ENCODE peak calls at places on chromosomes 11 and 22, in five cellular contexts. One of them, this sample, is unnamed.

GRCh38 chr11:12674571-12674935 is 332 bp downstream of the TEAD1 start:
- DNase-seq in Daoy: peak; percentile 44
- DNase-seq in ELR: peak; percentile 44
- DNase-seq in B cell: no peak
- DNase-seq in amniotic stem cell: no peak
- DNase-seq in this sample: no peak

GRCh38 chr22:45891021-45891421 is 85.9 kb downstream of the WNT7B start:
- DNase-seq in amniotic stem cell: no peak
- DNase-seq in B cell: no peak
- DNase-seq in ELR: no peak
- DNase-seq in Daoy: no peak
- DNase-seq in this sample: no peak

GRCh38 chr22:50261615-50262459 is at the start of gene MAPK12:
- DNase-seq in Daoy: peak; percentile 46
- DNase-seq in B cell: no peak
- DNase-seq in ELR: peak; percentile 61
- DNase-seq in amniotic stem cell: no peak
- DNase-seq in this sample: no peak

GRCh38 chr11:8252388-8252787 is 11.3 kb downstream of the LMO1 start:
- DNase-seq in ELR: peak; percentile 10
- DNase-seq in amniotic stem cell: no peak
- DNase-seq in B cell: no peak
- DNase-seq in Daoy: peak; percentile 23
- DNase-seq in this sample: no peak

GRCh38 chr22:27895600-27895999 is 23.5 kb downstream of the PITPNB start:
- DNase-seq in amniotic stem cell: no peak
- DNase-seq in ELR: no peak
- DNase-seq in Daoy: no peak
- DNase-seq in B cell: no peak
- DNase-seq in this sample: no peak

GRCh38 chr11:43930868-43931716 is 11.3 kb upstream of the C11orf96 start:
- DNase-seq in B cell: no peak
- DNase-seq in ELR: peak; percentile 25
- DNase-seq in Daoy: no peak
- DNase-seq in amniotic stem cell: no peak
- DNase-seq in this sample: no peak

GRCh38 chr11:117458275-117459120 is 130.8 kb downstream of the CEP164 start:
- DNase-seq in B cell: no peak
- DNase-seq in amniotic stem cell: no peak
- DNase-seq in ELR: no peak
- DNase-seq in Daoy: peak; percentile 56
- DNase-seq in this sample: no peak

GRCh38 chr11:85589373-85589772 is 37.8 kb downstream of the DLG2 start:
- DNase-seq in B cell: no peak
- DNase-seq in Daoy: no peak
- DNase-seq in amniotic stem cell: no peak
- DNase-seq in ELR: no peak
- DNase-seq in this sample: no peak

GRCh38 chr22:40535189-40535512 is 101.4 kb downstream of the MRTFA start:
- DNase-seq in B cell: no peak
- DNase-seq in ELR: no peak
- DNase-seq in Daoy: no peak
- DNase-seq in amniotic stem cell: no peak
- DNase-seq in this sample: no peak

GRCh38 chr22:48576333-48577013 is 1251.2 kb downstream of the BRD1 start:
- DNase-seq in ELR: no peak
- DNase-seq in B cell: no peak
- DNase-seq in amniotic stem cell: no peak
- DNase-seq in Daoy: peak; percentile 74
- DNase-seq in this sample: no peak

GRCh38 chr11:77107950-77108349 is 5.3 kb downstream of the OMP start:
- DNase-seq in amniotic stem cell: peak; percentile 62
- DNase-seq in ELR: peak; percentile 90
- DNase-seq in B cell: no peak
- DNase-seq in Daoy: peak; percentile 89
- DNase-seq in this sample: peak; percentile 41

GRCh38 chr11:108670381-108670930 is 5.6 kb downstream of the DDX10 start:
- DNase-seq in amniotic stem cell: no peak
- DNase-seq in B cell: no peak
- DNase-seq in Daoy: no peak
- DNase-seq in ELR: no peak
- DNase-seq in this sample: no peak

GRCh38 chr11:98561877-98562395 is 458.8 kb upstream of the CNTN5 start:
- DNase-seq in amniotic stem cell: no peak
- DNase-seq in Daoy: no peak
- DNase-seq in B cell: no peak
- DNase-seq in ELR: peak; percentile 54
- DNase-seq in this sample: no peak

GRCh38 chr22:31583861-31584485 is 78.0 kb downstream of the PISD start:
- DNase-seq in B cell: no peak
- DNase-seq in amniotic stem cell: peak; percentile 6
- DNase-seq in ELR: peak; percentile 68
- DNase-seq in Daoy: no peak
- DNase-seq in this sample: no peak

GRCh38 chr22:39450258-39450955 is 6.4 kb upstream of the MGAT3 start:
- DNase-seq in B cell: no peak
- DNase-seq in Daoy: no peak
- DNase-seq in ELR: no peak
- DNase-seq in amniotic stem cell: no peak
- DNase-seq in this sample: no peak

GRCh38 chr11:40388097-40388818 is 1071.2 kb downstream of the LRRC4C start:
- DNase-seq in Daoy: no peak
- DNase-seq in amniotic stem cell: peak; percentile 38
- DNase-seq in ELR: peak; percentile 85
- DNase-seq in B cell: no peak
- DNase-seq in this sample: peak; percentile 35

GRCh38 chr11:68935066-68935465 is 31.4 kb downstream of the IGHMBP2 start:
- DNase-seq in amniotic stem cell: no peak
- DNase-seq in B cell: no peak
- DNase-seq in Daoy: no peak
- DNase-seq in ELR: no peak
- DNase-seq in this sample: no peak

GRCh38 chr11:63505857-63506528 is at the start of gene LGALS12:
- DNase-seq in Daoy: peak; percentile 47
- DNase-seq in ELR: no peak
- DNase-seq in B cell: no peak
- DNase-seq in amniotic stem cell: no peak
- DNase-seq in this sample: no peak

GRCh38 chr11:94774345-94774744 is 6.2 kb downstream of the AMOTL1 start:
- DNase-seq in B cell: no peak
- DNase-seq in amniotic stem cell: no peak
- DNase-seq in ELR: peak; percentile 64
- DNase-seq in Daoy: no peak
- DNase-seq in this sample: no peak

GRCh38 chr11:128916646-128917045 is 25.5 kb downstream of the KCNJ5 start:
- DNase-seq in B cell: no peak
- DNase-seq in ELR: no peak
- DNase-seq in amniotic stem cell: no peak
- DNase-seq in Daoy: no peak
- DNase-seq in this sample: no peak

This sample was measured in BJ.